ENCODE peak calls at places on chromosomes 16 and 17, in ten cellular contexts. Q is naive thymus-derived CD4-positive, alpha-beta T cell; M is dorsolateral prefrontal cortex; R is IMR-90; B is epithelial cell of prostate; X is esophagus muscularis mucosa; Y is transverse colon; S is heart right ventricle; N is fibroblast of lung; E is WERI-Rb-1. L is an unnamed sample.

GRCh38 chr17:52376137-52376536 is 217.6 kb upstream of the CA10 start:
- DNase-seq in Q (no peak), M (no peak), R (no peak), B (no peak), X (no peak), Y (no peak), S (no peak), N (no peak), E (no peak), L (no peak)

GRCh38 chr16:27156531-27156930 is 46.8 kb upstream of the KDM8 start:
- DNase-seq in Q (no peak), M (no peak), R (no peak), B (no peak), X (no peak), Y (peak; percentile 10), S (no peak), N (no peak), E (no peak), L (no peak)

GRCh38 chr17:11309850-11310249 is 68.8 kb downstream of the SHISA6 start:
- DNase-seq in Q (no peak), M (no peak), R (no peak), B (no peak), X (peak; percentile 42), Y (no peak), S (no peak), N (no peak), E (no peak), L (no peak)

GRCh38 chr16:49811630-49812334 is 44.1 kb downstream of the ZNF423 start:
- DNase-seq in Q (no peak), M (peak; percentile 72), R (no peak), B (no peak), X (no peak), Y (no peak), S (no peak), N (no peak), E (peak; percentile 76), L (no peak)

GRCh38 chr17:55625516-55625915 is 97.1 kb downstream of the TMEM100 start:
- DNase-seq in Q (no peak), M (no peak), R (no peak), B (no peak), X (no peak), Y (no peak), S (no peak), N (no peak), E (no peak), L (no peak)

GRCh38 chr16:7505495-7505894 is 172.8 kb downstream of the RBFOX1 start:
- DNase-seq in Q (no peak), M (no peak), R (no peak), B (no peak), X (no peak), Y (no peak), S (no peak), N (no peak), E (no peak), L (no peak)

GRCh38 chr17:80931421-80932265 is 60.0 kb upstream of the CHMP6 start:
- DNase-seq in Q (no peak), M (no peak), R (peak; percentile 75), B (no peak), X (no peak), Y (no peak), S (no peak), N (peak; percentile 85), E (no peak), L (no peak)

GRCh38 chr16:56625943-56626654 is 518 bp downstream of the MT1E start:
- DNase-seq in Q (no peak), M (no peak), R (peak; percentile 86), B (no peak), X (no peak), Y (peak; percentile 56), S (peak; percentile 55), N (peak; percentile 94), E (no peak), L (no peak)

GRCh38 chr16:3155181-3155580 is 20.4 kb downstream of the ZNF213 start:
- DNase-seq in Q (no peak), M (no peak), R (no peak), B (no peak), X (no peak), Y (no peak), S (no peak), N (no peak), E (no peak), L (no peak)

GRCh38 chr16:3152022-3152272 is 17.1 kb downstream of the ZNF213 start:
- DNase-seq in Q (peak; percentile 37), M (no peak), R (no peak), B (no peak), X (no peak), Y (no peak), S (no peak), N (no peak), E (no peak), L (no peak)

GRCh38 chr16:3152273-3153076 is 17.6 kb downstream of the ZNF213 start:
- DNase-seq in Q (peak; percentile 73), M (peak; percentile 93), R (peak; percentile 90), B (no peak), X (peak; percentile 98), Y (peak; percentile 91), S (peak; percentile 83), N (peak; percentile 92), E (peak; percentile 90), L (peak; percentile 64)

GRCh38 chr16:3150346-3151218 is 15.8 kb downstream of the ZNF213 start:
- DNase-seq in Q (peak; percentile 97), M (peak; percentile 92), R (peak; percentile 92), B (no peak), X (peak; percentile 99), Y (peak; percentile 98), S (peak; percentile 93), N (peak; percentile 96), E (peak; percentile 96), L (peak; percentile 79)

DNA sequence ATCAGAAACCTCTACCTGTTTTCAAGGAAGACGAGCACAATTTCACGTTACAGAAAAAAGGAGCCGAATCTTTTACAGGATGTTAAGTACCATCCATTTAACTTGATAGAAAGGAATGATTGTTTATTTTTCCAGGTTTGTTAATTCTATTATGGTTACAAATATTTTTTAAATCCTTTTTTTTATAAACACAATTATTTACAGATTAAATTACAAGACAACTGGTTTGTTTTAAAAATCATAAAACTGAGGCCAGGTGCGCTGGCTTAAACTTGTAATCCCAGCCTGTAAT is 18.2 kb downstream of the ZNF213 start:
- DNase-seq in Q (no peak), M (no peak), R (no peak), B (no peak), X (no peak), Y (no peak), S (no peak), N (no peak), E (no peak), L (no peak)
- H3K27ac ChIP-seq in Q (peak overlapping the region; percentile 24), M (peak overlapping the region; percentile 81), R (no peak overlapping the region), B (no peak overlapping the region), X (peak overlapping the region; percentile 79), Y (peak overlapping the region; percentile 79), S (peak overlapping the region; percentile 33), N (no peak overlapping the region), E (no peak overlapping the region), L (no peak overlapping the region)

GRCh38 chr16:62034236-62035114 is 1.8 kb downstream of the CDH8 start:
- DNase-seq in Q (no peak), M (no peak), R (no peak), B (no peak), X (no peak), Y (no peak), S (no peak), N (no peak), E (no peak), L (no peak)

GRCh38 chr16:62029947-62030346 is 6.3 kb downstream of the CDH8 start:
- DNase-seq in Q (no peak), M (no peak), R (no peak), B (no peak), X (no peak), Y (no peak), S (no peak), N (no peak), E (no peak), L (no peak)

GRCh38 chr16:62036101-62036806 is at the start of gene CDH8:
- DNase-seq in Q (no peak), M (no peak), R (no peak), B (no peak), X (no peak), Y (no peak), S (no peak), N (no peak), E (no peak), L (no peak)

GRCh38 chr16:62035115-62036092 is 834 bp downstream of the CDH8 start:
- DNase-seq in Q (no peak), M (no peak), R (no peak), B (no peak), X (no peak), Y (no peak), S (no peak), N (no peak), E (no peak), L (no peak)

GRCh38 chr16:62033065-62033464 is 3.2 kb downstream of the CDH8 start:
- DNase-seq in Q (no peak), M (no peak), R (no peak), B (no peak), X (no peak), Y (no peak), S (no peak), N (no peak), E (no peak), L (no peak)
- H3K27ac ChIP-seq in Q (no peak overlapping the region), M (peak overlapping the region; percentile 88), R (no peak overlapping the region), B (no peak overlapping the region), X (no peak overlapping the region), Y (no peak overlapping the region), S (no peak overlapping the region), N (no peak overlapping the region), E (no peak overlapping the region), L (peak overlapping the region; percentile 40)

GRCh38 chr17:29194669-29195068 is 14.5 kb upstream of the MYO18A start:
- DNase-seq in Q (no peak), M (no peak), R (no peak), B (no peak), X (no peak), Y (no peak), S (no peak), N (no peak), E (no peak), L (no peak)

GRCh38 chr17:29197516-29198272 is 17.5 kb upstream of the MYO18A start:
- DNase-seq in Q (no peak), M (peak; percentile 66), R (no peak), B (no peak), X (no peak), Y (no peak), S (no peak), N (no peak), E (no peak), L (peak; percentile 39)

GRCh38 chr17:29193146-29193545 is 12.9 kb upstream of the MYO18A start:
- DNase-seq in Q (no peak), M (peak; percentile 72), R (no peak), B (no peak), X (no peak), Y (no peak), S (no peak), N (no peak), E (no peak), L (no peak)

GRCh38 chr17:29195465-29196081 is 15.4 kb upstream of the MYO18A start:
- DNase-seq in Q (no peak), M (no peak), R (no peak), B (no peak), X (no peak), Y (no peak), S (no peak), N (no peak), E (no peak), L (no peak)

GRCh38 chr17:29196784-29197515 is 16.8 kb upstream of the MYO18A start:
- DNase-seq in Q (no peak), M (no peak), R (no peak), B (no peak), X (no peak), Y (no peak), S (no peak), N (no peak), E (no peak), L (no peak)
- H3K27ac ChIP-seq in Q (no peak overlapping the region), M (peak overlapping the region; percentile 54), R (no peak overlapping the region), B (no peak overlapping the region), X (no peak overlapping the region), Y (no peak overlapping the region), S (no peak overlapping the region), N (no peak overlapping the region), E (no peak overlapping the region), L (peak overlapping the region; percentile 26)

DNA sequence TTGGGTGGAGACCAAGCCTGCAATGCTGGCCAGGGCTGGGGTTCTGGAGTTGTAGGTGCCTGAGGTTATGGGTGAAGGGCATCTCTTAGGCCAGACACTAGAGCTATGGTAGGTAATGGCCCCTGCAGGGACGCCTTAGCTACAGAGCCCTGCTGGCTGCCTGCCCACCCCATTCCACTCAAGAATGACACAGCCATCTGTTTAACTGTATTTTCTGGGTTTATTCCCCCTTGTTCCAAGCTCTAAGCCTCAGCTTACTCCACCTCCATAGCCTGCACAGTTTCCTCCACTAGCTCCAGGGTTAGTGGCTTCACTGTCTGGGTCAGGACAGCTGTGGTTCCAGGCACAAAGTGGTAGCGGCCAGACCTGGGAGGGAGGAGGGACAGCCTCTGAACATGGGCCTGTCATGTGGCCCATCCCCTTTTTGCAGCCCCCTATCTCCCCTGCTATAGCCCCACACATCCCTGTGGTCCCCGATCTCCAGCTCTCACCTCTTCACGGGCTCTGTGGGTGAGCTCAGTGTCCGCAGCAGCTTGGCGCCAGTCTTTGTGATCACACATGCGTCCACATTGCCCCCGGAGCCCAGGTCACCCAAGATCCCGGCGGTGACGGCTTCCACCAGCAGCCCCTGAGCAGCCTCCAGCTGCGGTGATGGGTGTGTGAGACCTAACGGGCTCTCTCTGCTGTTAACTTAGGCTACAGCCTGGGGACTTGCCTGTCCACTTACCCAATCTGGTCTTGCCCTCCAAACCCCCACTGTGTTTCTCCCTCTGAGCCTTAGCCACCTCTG is 2.1 kb downstream of the PSMB10 start:
- DNase-seq in Q (no peak), M (no peak), R (no peak), B (no peak), X (no peak), Y (no peak), S (no peak), N (no peak), E (no peak), L (no peak)
- H3K27ac ChIP-seq in Q (peak overlapping the region; percentile 77), M (peak overlapping the region; percentile 88), R (no peak overlapping the region), B (no peak overlapping the region), X (peak overlapping the region; percentile 92), Y (no peak overlapping the region), S (peak overlapping the region; percentile 98), N (peak overlapping the region; percentile 11), E (no peak overlapping the region), L (peak overlapping the region; percentile 87)

L was measured in substantia nigra.